ENCODE peak calls at places on chromosome 3, in ten cellular contexts. B is ureter; S is hypothalamus; D is SW480; O is GF-D8; L is C1 segment of cervical spinal cord; Q is NAMALWA; Z is AG08396; I is stimulated activated CD4-positive, alpha-beta T cell treated with anti-CD3 and anti-CD28 coated beads, Interleukin-1b, Interleukin-23, amount 100 ng/mL, for 48 hours; K is GM12891. U is an unnamed sample.

GRCh38 chr3:157913751-157914150 is 192.5 kb downstream of the SHOX2 start:
- DNase-seq in B (no peak), S (no peak), D (no peak), O (no peak), L (no peak), Q (no peak), Z (no peak), I (no peak), K (no peak), U (no peak)

GRCh38 chr3:108178676-108179075 is 43.5 kb downstream of the IFT57 start:
- DNase-seq in B (no peak), S (no peak), D (no peak), O (no peak), L (no peak), Q (no peak), Z (no peak), I (no peak), K (no peak), U (peak; percentile 60)

GRCh38 chr3:57729339-57730039 is 26.6 kb upstream of the SLMAP start:
- DNase-seq in B (no peak), S (no peak), D (no peak), O (peak; percentile 75), L (no peak), Q (no peak), Z (peak; percentile 16), I (no peak), K (no peak), U (peak; percentile 83)

GRCh38 chr3:144556392-144556791 is 584.8 kb downstream of the DIPK2A start:
- DNase-seq in B (no peak), S (no peak), D (no peak), O (no peak), L (no peak), Q (no peak), Z (no peak), I (no peak), K (peak; percentile 1), U (no peak)

GRCh38 chr3:119326976-119327375 is 32.8 kb downstream of the ARHGAP31 start:
- DNase-seq in B (no peak), S (no peak), D (no peak), O (no peak), L (no peak), Q (no peak), Z (no peak), I (no peak), K (no peak), U (no peak)

GRCh38 chr3:61848885-61849284 is 287.5 kb downstream of the PTPRG start:
- DNase-seq in B (no peak), S (no peak), D (no peak), O (no peak), L (no peak), Q (no peak), Z (no peak), I (no peak), K (no peak), U (peak; percentile 20)

GRCh38 chr3:74489393-74489792 is 125.1 kb downstream of the CNTN3 start:
- DNase-seq in B (no peak), S (no peak), D (no peak), O (no peak), L (no peak), Q (no peak), Z (no peak), I (no peak), K (no peak), U (no peak)

GRCh38 chr3:45064512-45065372 is 38.6 kb downstream of the CLEC3B start:
- DNase-seq in B (no peak), S (no peak), D (peak; percentile 89), O (peak; percentile 80), L (no peak), Q (no peak), Z (no peak), I (peak; percentile 65), K (no peak), U (peak; percentile 10)

GRCh38 chr3:187042062-187042745 is 97.1 kb downstream of the RPL39L start:
- DNase-seq in B (no peak), S (no peak), D (no peak), O (no peak), L (no peak), Q (peak; percentile 64), Z (no peak), I (no peak), K (no peak), U (no peak)

GRCh38 chr3:132256984-132257383 is 60.2 kb upstream of the ACP3 start:
- DNase-seq in B (no peak), S (peak; percentile 16), D (peak; percentile 31), O (peak; percentile 45), L (peak; percentile 4), Q (no peak), Z (no peak), I (no peak), K (no peak), U (peak; percentile 32)

GRCh38 chr3:19155375-19155774 is 7.1 kb downstream of the KCNH8 start:
- DNase-seq in B (no peak), S (peak; percentile 2), D (no peak), O (no peak), L (no peak), Q (no peak), Z (no peak), I (no peak), K (no peak), U (no peak)

GRCh38 chr3:124838963-124839362 is 48.2 kb downstream of the ITGB5 start:
- DNase-seq in B (no peak), S (no peak), D (no peak), O (no peak), L (no peak), Q (no peak), Z (no peak), I (no peak), K (no peak), U (no peak)

GRCh38 chr3:113234028-113234427 is 22.7 kb downstream of the BOC start:
- DNase-seq in B (no peak), S (no peak), D (no peak), O (no peak), L (no peak), Q (no peak), Z (no peak), I (no peak), K (no peak), U (no peak)

GRCh38 chr3:108342829-108343478 is 46.6 kb downstream of the HHLA2 start:
- DNase-seq in B (no peak), S (no peak), D (no peak), O (no peak), L (no peak), Q (no peak), Z (no peak), I (no peak), K (no peak), U (peak; percentile 74)

GRCh38 chr3:33287672-33288282 is 10.5 kb downstream of the FBXL2 start:
- DNase-seq in B (no peak), S (no peak), D (no peak), O (no peak), L (no peak), Q (no peak), Z (no peak), I (no peak), K (no peak), U (no peak)

GRCh38 chr3:189324538-189325138 is 152.9 kb downstream of the TPRG1 start:
- DNase-seq in B (peak; percentile 82), S (no peak), D (peak; percentile 98), O (peak; percentile 87), L (no peak), Q (peak; percentile 82), Z (peak; percentile 24), I (peak; percentile 90), K (peak; percentile 7), U (peak; percentile 87)

GRCh38 chr3:177538064-177538742 is 340.9 kb upstream of the TBL1XR1 start:
- DNase-seq in B (no peak), S (no peak), D (no peak), O (no peak), L (no peak), Q (peak; percentile 17), Z (peak; percentile 74), I (no peak), K (no peak), U (peak; percentile 3)

GRCh38 chr3:146646251-146646650 is 41.1 kb upstream of the PLSCR5 start:
- DNase-seq in B (no peak), S (no peak), D (no peak), O (peak; percentile 42), L (no peak), Q (no peak), Z (no peak), I (no peak), K (no peak), U (no peak)

GRCh38 chr3:1374471-1374870 is 281.6 kb downstream of the CNTN6 start:
- DNase-seq in B (no peak), S (no peak), D (no peak), O (no peak), L (no peak), Q (no peak), Z (no peak), I (no peak), K (no peak), U (no peak)

GRCh38 chr3:150874666-150875219 is 30.5 kb downstream of the MINDY4B start:
- DNase-seq in B (no peak), S (no peak), D (no peak), O (no peak), L (no peak), Q (no peak), Z (no peak), I (no peak), K (no peak), U (no peak)

GRCh38 chr3:24765399-24765798 is 270.7 kb upstream of the THRB start:
- DNase-seq in B (no peak), S (no peak), D (no peak), O (no peak), L (no peak), Q (no peak), Z (no peak), I (no peak), K (no peak), U (no peak)

GRCh38 chr3:8110966-8111798 is 390.4 kb upstream of the LMCD1 start:
- DNase-seq in B (peak; percentile 75), S (peak; percentile 73), D (peak; percentile 64), O (no peak), L (peak; percentile 57), Q (peak; percentile 88), Z (peak; percentile 33), I (peak; percentile 71), K (peak; percentile 15), U (peak; percentile 54)

GRCh38 chr3:136251511-136251910 is 1.4 kb downstream of the PCCB start:
- DNase-seq in B (no peak), S (no peak), D (no peak), O (no peak), L (no peak), Q (no peak), Z (no peak), I (no peak), K (no peak), U (peak; percentile 16)